ENCODE peak calls at places on chromosomes 16 and 17, in six cellular contexts. One of them, this sample, is unnamed.
A peak's percentile ranks its signal among the peaks of the same experiment; 100 is the strongest.

GRCh38 chr17:36000730-36001108 is 634 bp downstream of the CCL15 start:
- DNase-seq in K562: no peak
- DNase-seq in H1: no peak
- DNase-seq in SK-N-SH: no peak
- DNase-seq in GM12878: no peak
- DNase-seq in GM12892: no peak
- DNase-seq in this sample: no peak

GRCh38 chr16:17768257-17768656 is 297.5 kb upstream of the XYLT1 start:
- DNase-seq in K562: no peak
- DNase-seq in H1: no peak
- DNase-seq in SK-N-SH: no peak
- DNase-seq in GM12878: no peak
- DNase-seq in GM12892: no peak
- DNase-seq in this sample: no peak

GRCh38 chr17:64418506-64419339 is 28.1 kb upstream of the PECAM1 start:
- DNase-seq in K562: peak; percentile 65
- DNase-seq in H1: no peak
- DNase-seq in SK-N-SH: peak; percentile 77
- DNase-seq in GM12878: no peak
- DNase-seq in GM12892: no peak
- DNase-seq in this sample: no peak

GRCh38 chr17:4631431-4631830 is 10.0 kb downstream of the ALOX15 start:
- DNase-seq in K562: no peak
- DNase-seq in H1: no peak
- DNase-seq in SK-N-SH: no peak
- DNase-seq in GM12878: no peak
- DNase-seq in GM12892: no peak
- DNase-seq in this sample: no peak

GRCh38 chr16:23534868-23535860 is 22.0 kb downstream of the EARS2 start:
- DNase-seq in K562: no peak
- DNase-seq in H1: no peak
- DNase-seq in SK-N-SH: no peak
- DNase-seq in GM12878: no peak
- DNase-seq in GM12892: no peak
- DNase-seq in this sample: no peak

GRCh38 chr16:78146807-78147206 is 47.4 kb downstream of the WWOX start:
- DNase-seq in K562: no peak
- DNase-seq in H1: no peak
- DNase-seq in SK-N-SH: no peak
- DNase-seq in GM12878: no peak
- DNase-seq in GM12892: no peak
- DNase-seq in this sample: no peak

GRCh38 chr17:60141111-60142018 is 8.4 kb upstream of the CA4 start:
- DNase-seq in K562: no peak
- DNase-seq in H1: no peak
- DNase-seq in SK-N-SH: peak; percentile 34
- DNase-seq in GM12878: no peak
- DNase-seq in GM12892: no peak
- DNase-seq in this sample: no peak

GRCh38 chr16:7364054-7364407 is 31.4 kb downstream of the RBFOX1 start:
- DNase-seq in K562: no peak
- DNase-seq in H1: no peak
- DNase-seq in SK-N-SH: peak; percentile 19
- DNase-seq in GM12878: no peak
- DNase-seq in GM12892: no peak
- DNase-seq in this sample: no peak

GRCh38 chr17:82889496-82890338 is 49.9 kb upstream of the ZNF750 start:
- DNase-seq in K562: no peak
- DNase-seq in H1: no peak
- DNase-seq in SK-N-SH: no peak
- DNase-seq in GM12878: no peak
- DNase-seq in GM12892: no peak
- DNase-seq in this sample: no peak

GRCh38 chr16:57532251-57532625 is 4.1 kb downstream of the CCDC102A start:
- DNase-seq in K562: peak; percentile 3
- DNase-seq in H1: no peak
- DNase-seq in SK-N-SH: peak; percentile 45
- DNase-seq in GM12878: no peak
- DNase-seq in GM12892: no peak
- DNase-seq in this sample: no peak

DNA sequence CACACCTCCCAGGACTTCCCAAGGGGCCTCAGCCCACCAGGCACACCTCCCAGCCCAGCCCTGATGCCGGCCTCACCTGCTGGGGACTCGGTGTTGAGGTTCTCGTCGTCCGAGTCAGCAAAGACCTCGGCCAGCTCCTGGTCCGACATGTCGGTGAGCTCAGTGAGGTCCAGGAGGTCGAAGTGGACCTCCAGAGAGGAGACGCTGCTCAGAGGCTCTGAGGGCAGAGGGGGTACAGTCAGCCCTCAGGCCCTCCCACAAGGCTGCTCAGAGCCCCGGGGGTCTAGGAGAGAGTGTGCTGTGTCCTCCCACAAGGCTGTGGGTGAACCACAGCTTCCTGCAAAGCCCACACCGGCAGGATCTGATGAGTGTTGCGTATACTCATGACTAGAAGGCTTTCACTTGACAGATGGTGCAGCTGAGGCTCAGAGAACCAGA is 10.5 kb downstream of the DBNDD1 start:
- DNase-seq in K562: no peak
- DNase-seq in H1: no peak
- DNase-seq in SK-N-SH: no peak
- DNase-seq in GM12878: no peak
- DNase-seq in GM12892: no peak
- DNase-seq in this sample: peak; percentile 78
- TF ChIP-seq TAF1 in K562: no peak
- TF ChIP-seq TAF1 in H1: no peak
- TF ChIP-seq TAF1 in SK-N-SH: no peak
- TF ChIP-seq TAF1 in GM12878: no peak
- TF ChIP-seq TAF1 in GM12892: no peak
- TF ChIP-seq TAF1 in this sample: no peak

DNA sequence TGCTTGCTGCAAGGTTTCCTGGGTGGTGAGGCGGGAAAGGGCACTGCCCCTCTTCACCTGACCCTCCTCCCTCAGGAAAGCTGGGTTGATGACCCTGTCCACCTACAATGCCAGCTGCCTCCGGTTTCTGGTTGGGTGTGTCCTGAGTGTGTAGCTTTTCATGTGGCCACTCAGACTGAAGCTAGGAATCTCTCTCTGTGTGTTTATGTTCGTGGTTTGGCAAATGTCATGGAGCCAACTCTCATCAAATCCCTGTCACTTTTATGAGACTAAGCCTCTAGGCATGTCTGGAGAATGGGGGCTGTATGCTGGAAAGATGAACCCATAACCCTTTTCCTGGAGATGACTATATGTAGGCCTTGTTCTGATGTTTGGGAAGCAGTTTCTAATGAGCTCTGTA is 17.1 kb downstream of the PLEKHG4 start:
- DNase-seq in K562: no peak
- DNase-seq in H1: no peak
- DNase-seq in SK-N-SH: no peak
- DNase-seq in GM12878: no peak
- DNase-seq in GM12892: no peak
- DNase-seq in this sample: no peak
- TF ChIP-seq TAF1 in K562: no peak
- TF ChIP-seq TAF1 in H1: no peak
- TF ChIP-seq TAF1 in SK-N-SH: no peak
- TF ChIP-seq TAF1 in GM12878: no peak
- TF ChIP-seq TAF1 in GM12892: no peak
- TF ChIP-seq TAF1 in this sample: no peak

GRCh38 chr16:86725401-86725800 is 147.1 kb downstream of the FOXL1 start:
- DNase-seq in K562: no peak
- DNase-seq in H1: no peak
- DNase-seq in SK-N-SH: no peak
- DNase-seq in GM12878: no peak
- DNase-seq in GM12892: no peak
- DNase-seq in this sample: no peak

GRCh38 chr16:86722970-86723369 is 144.6 kb downstream of the FOXL1 start:
- DNase-seq in K562: no peak
- DNase-seq in H1: no peak
- DNase-seq in SK-N-SH: no peak
- DNase-seq in GM12878: no peak
- DNase-seq in GM12892: no peak
- DNase-seq in this sample: no peak

GRCh38 chr16:86726340-86726739 is 148.0 kb downstream of the FOXL1 start:
- DNase-seq in K562: no peak
- DNase-seq in H1: no peak
- DNase-seq in SK-N-SH: no peak
- DNase-seq in GM12878: no peak
- DNase-seq in GM12892: no peak
- DNase-seq in this sample: no peak

GRCh38 chr16:86727131-86727530 is 148.8 kb downstream of the FOXL1 start:
- DNase-seq in K562: no peak
- DNase-seq in H1: no peak
- DNase-seq in SK-N-SH: no peak
- DNase-seq in GM12878: no peak
- DNase-seq in GM12892: no peak
- DNase-seq in this sample: no peak

GRCh38 chr16:86723699-86724098 is 145.3 kb downstream of the FOXL1 start:
- DNase-seq in K562: peak; percentile 59
- DNase-seq in H1: no peak
- DNase-seq in SK-N-SH: no peak
- DNase-seq in GM12878: no peak
- DNase-seq in GM12892: no peak
- DNase-seq in this sample: no peak
- TF ChIP-seq TAF1 in K562: no peak
- TF ChIP-seq TAF1 in H1: no peak
- TF ChIP-seq TAF1 in SK-N-SH: no peak
- TF ChIP-seq TAF1 in GM12878: no peak
- TF ChIP-seq TAF1 in GM12892: no peak
- TF ChIP-seq TAF1 in this sample: no peak

DNA sequence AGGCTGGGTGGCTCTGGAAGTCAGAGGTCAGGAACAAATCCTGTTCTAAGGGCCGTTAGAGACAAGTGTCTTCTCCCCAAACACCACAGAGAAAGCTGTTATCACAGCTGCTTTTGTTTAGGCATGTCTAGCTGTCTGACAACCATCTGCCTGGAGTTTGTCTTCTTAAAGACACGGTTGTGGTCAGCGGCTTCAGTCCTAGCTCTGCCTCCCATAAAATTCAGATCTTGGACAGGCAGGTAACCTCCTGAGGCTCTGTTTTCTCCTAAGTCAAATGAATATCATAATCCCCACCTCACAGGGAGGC is 2.3 kb upstream of the ITGA3 start:
- DNase-seq in K562: no peak
- DNase-seq in H1: no peak
- DNase-seq in SK-N-SH: no peak
- DNase-seq in GM12878: no peak
- DNase-seq in GM12892: no peak
- DNase-seq in this sample: no peak
- TF ChIP-seq TAF1 in K562: no peak
- TF ChIP-seq TAF1 in H1: no peak
- TF ChIP-seq TAF1 in SK-N-SH: no peak
- TF ChIP-seq TAF1 in GM12878: no peak
- TF ChIP-seq TAF1 in GM12892: no peak
- TF ChIP-seq TAF1 in this sample: no peak

GRCh38 chr17:66542967-66543525 is 240.6 kb downstream of the PRKCA start:
- DNase-seq in K562: no peak
- DNase-seq in H1: no peak
- DNase-seq in SK-N-SH: no peak
- DNase-seq in GM12878: no peak
- DNase-seq in GM12892: no peak
- DNase-seq in this sample: no peak
- TF ChIP-seq TAF1 in K562: no peak
- TF ChIP-seq TAF1 in H1: no peak
- TF ChIP-seq TAF1 in SK-N-SH: no peak
- TF ChIP-seq TAF1 in GM12878: no peak
- TF ChIP-seq TAF1 in GM12892: no peak
- TF ChIP-seq TAF1 in this sample: no peak

GRCh38 chr17:42845918-42846593 is 1.7 kb downstream of the AOC2 start:
- DNase-seq in K562: no peak
- DNase-seq in H1: no peak
- DNase-seq in SK-N-SH: no peak
- DNase-seq in GM12878: no peak
- DNase-seq in GM12892: no peak
- DNase-seq in this sample: no peak

GRCh38 chr17:42845556-42845917 is 1.2 kb downstream of the AOC2 start:
- DNase-seq in K562: no peak
- DNase-seq in H1: no peak
- DNase-seq in SK-N-SH: no peak
- DNase-seq in GM12878: no peak
- DNase-seq in GM12892: no peak
- DNase-seq in this sample: no peak

GRCh38 chr17:42844271-42844670 is at the start of gene AOC2:
- DNase-seq in K562: no peak
- DNase-seq in H1: no peak
- DNase-seq in SK-N-SH: no peak
- DNase-seq in GM12878: no peak
- DNase-seq in GM12892: no peak
- DNase-seq in this sample: no peak

GRCh38 chr17:42843358-42843934 is 934 bp upstream of the AOC2 start:
- DNase-seq in K562: peak; percentile 70
- DNase-seq in H1: no peak
- DNase-seq in SK-N-SH: peak; percentile 80
- DNase-seq in GM12878: no peak
- DNase-seq in GM12892: no peak
- DNase-seq in this sample: no peak

GRCh38 chr17:42844761-42845555 is 578 bp downstream of the AOC2 start:
- DNase-seq in K562: no peak
- DNase-seq in H1: no peak
- DNase-seq in SK-N-SH: no peak
- DNase-seq in GM12878: no peak
- DNase-seq in GM12892: no peak
- DNase-seq in this sample: no peak
- TF ChIP-seq TAF1 in K562: no peak
- TF ChIP-seq TAF1 in H1: no peak
- TF ChIP-seq TAF1 in SK-N-SH: no peak
- TF ChIP-seq TAF1 in GM12878: no peak
- TF ChIP-seq TAF1 in GM12892: no peak
- TF ChIP-seq TAF1 in this sample: no peak